ENCODE peak calls at places on chromosome 4, in five cellular contexts. K, C, U, R and T are unnamed samples.

GRCh38 chr4:145293658-145294057 is 113.3 kb upstream of the OTUD4 start:
- DNase-seq in U (no peak), R (no peak), C (no peak), K (no peak), T (no peak)

GRCh38 chr4:165096776-165097175 is 15.9 kb downstream of the TMEM192 start:
- DNase-seq in K (peak; percentile 27), U (peak; percentile 51), C (no peak), R (peak; percentile 30), T (peak; percentile 65)

GRCh38 chr4:83012631-83013419 is 2.2 kb upstream of the LIN54 start:
- DNase-seq in R (peak; percentile 95), K (peak; percentile 99), C (peak; percentile 98), U (peak; percentile 97), T (peak; percentile 97)

GRCh38 chr4:110516106-110516922 is 40.4 kb downstream of the ENPEP start:
- DNase-seq in R (peak; percentile 84), K (peak; percentile 85), C (peak; percentile 86), U (peak; percentile 67), T (peak; percentile 37)

GRCh38 chr4:83677656-83678055 is 141.7 kb downstream of the GPAT3 start:
- DNase-seq in C (no peak), R (no peak), K (no peak), U (no peak), T (no peak)

GRCh38 chr4:158333820-158334219 is 123.5 kb downstream of the TMEM144 start:
- DNase-seq in R (no peak), U (no peak), K (no peak), C (no peak), T (peak; percentile 33)

GRCh38 chr4:26076896-26077295 is 162.9 kb downstream of the SMIM20 start:
- DNase-seq in C (no peak), R (no peak), K (peak; percentile 64), U (no peak), T (no peak)

GRCh38 chr4:4990857-4991540 is 28.3 kb downstream of the CYTL1 start:
- DNase-seq in C (peak; percentile 46), K (peak; percentile 86), R (peak; percentile 64), U (no peak), T (no peak)

GRCh38 chr4:168220893-168221292 is 97.7 kb downstream of the DDX60 start:
- DNase-seq in C (no peak), R (no peak), U (no peak), K (peak; percentile 34), T (no peak)

GRCh38 chr4:112063260-112063659 is 82.0 kb upstream of the FAM241A start:
- DNase-seq in R (no peak), C (no peak), U (no peak), K (no peak), T (no peak)

GRCh38 chr4:25180524-25181131 is 20.4 kb upstream of the SEPSECS start:
- DNase-seq in K (peak; percentile 58), C (peak; percentile 39), R (peak; percentile 55), U (peak; percentile 62), T (peak; percentile 17)

GRCh38 chr4:81369898-81370297 is 101.8 kb downstream of the RASGEF1B start:
- DNase-seq in C (no peak), R (no peak), U (no peak), K (no peak), T (no peak)

GRCh38 chr4:8039290-8039689 is 99.6 kb upstream of the AFAP1 start:
- DNase-seq in U (no peak), R (no peak), C (no peak), K (no peak), T (peak; percentile 80)

GRCh38 chr4:122602277-122603142 is 18.4 kb downstream of the IL21 start:
- DNase-seq in U (peak; percentile 33), K (peak; percentile 66), C (no peak), R (peak; percentile 60), T (peak; percentile 16)

GRCh38 chr4:13919021-13919441 is 291.5 kb upstream of the BOD1L1 start:
- DNase-seq in K (no peak), R (no peak), U (no peak), C (no peak), T (no peak)

GRCh38 chr4:173169428-173170209 is 1.0 kb downstream of the GALNT7 start:
- DNase-seq in U (peak; percentile 83), C (peak; percentile 56), K (peak; percentile 72), R (peak; percentile 65), T (peak; percentile 89)